ENCODE peak calls at places on chromosomes 16 and 17, in five cellular contexts. M is A549; Y is stimulated activated CD4-positive, alpha-beta T cell treated with anti-CD3 and anti-CD28 coated beads, Interleukin-4, amount 100 ng/mL, for 24 hours; E is NCI-H187; J is AG08396. C is an unnamed sample.

GRCh38 chr16:83305092-83305491 is 502.7 kb upstream of the HSBP1 start:
- DNase-seq in M (no peak), Y (no peak), E (no peak), J (peak; percentile 18), C (no peak)

GRCh38 chr17:12485361-12485911 is 180.3 kb upstream of the MYOCD start:
- DNase-seq in M (no peak), Y (no peak), E (no peak), J (no peak), C (no peak)

GRCh38 chr17:79645022-79645776 is 34.3 kb upstream of the RBFOX3 start:
- DNase-seq in M (no peak), Y (no peak), E (no peak), J (peak; percentile 2), C (no peak)

GRCh38 chr16:67423634-67424575 is 7.0 kb upstream of the HSD11B2 start:
- DNase-seq in M (no peak), Y (no peak), E (no peak), J (no peak), C (no peak)

GRCh38 chr17:31297090-31297489 is at the start of gene OMG:
- DNase-seq in M (no peak), Y (no peak), E (no peak), J (no peak), C (no peak)

GRCh38 chr16:54447606-54448440 is 161.2 kb upstream of the IRX3 start:
- DNase-seq in M (peak; percentile 49), Y (no peak), E (no peak), J (peak; percentile 27), C (no peak)

GRCh38 chr17:81052199-81052997 is 17.4 kb downstream of the BAIAP2 start:
- DNase-seq in M (no peak), Y (no peak), E (no peak), J (no peak), C (no peak)

GRCh38 chr16:21026846-21027245 is 123.8 kb downstream of the DNAH3 start:
- DNase-seq in M (no peak), Y (no peak), E (no peak), J (no peak), C (no peak)

GRCh38 chr17:1673041-1673790 is 11.5 kb downstream of the PRPF8 start:
- DNase-seq in M (no peak), Y (peak; percentile 26), E (no peak), J (no peak), C (no peak)

GRCh38 chr17:36814958-36815357 is 122.3 kb upstream of the LHX1 start:
- DNase-seq in M (no peak), Y (no peak), E (no peak), J (no peak), C (no peak)

GRCh38 chr17:74768069-74768762 is 7.9 kb downstream of the NAT9 start:
- DNase-seq in M (no peak), Y (no peak), E (no peak), J (peak; percentile 89), C (no peak)

GRCh38 chr17:44115585-44116415 is 7.6 kb downstream of the HDAC5 start:
- DNase-seq in M (peak; percentile 57), Y (peak; percentile 14), E (no peak), J (peak; percentile 70), C (no peak)

GRCh38 chr16:82031116-82032084 is 3.7 kb upstream of the HSD17B2 start:
- DNase-seq in M (peak; percentile 64), Y (no peak), E (no peak), J (peak; percentile 65), C (peak; percentile 29)

GRCh38 chr17:80262775-80263244 is 2.2 kb downstream of the RNF213 start:
- DNase-seq in M (no peak), Y (no peak), E (no peak), J (no peak), C (no peak)

GRCh38 chr16:2470603-2471015 is 488 bp upstream of the NTN3 start:
- DNase-seq in M (peak; percentile 41), Y (no peak), E (peak; percentile 96), J (no peak), C (peak; percentile 93)

GRCh38 chr17:81392909-81393654 is 2.2 kb upstream of the BAHCC1 start:
- DNase-seq in M (no peak), Y (no peak), E (no peak), J (no peak), C (no peak)

GRCh38 chr16:3461120-3461519 is 17.6 kb downstream of the NAA60 start:
- DNase-seq in M (no peak), Y (no peak), E (no peak), J (no peak), C (no peak)

GRCh38 chr16:87824991-87825841 is 44.1 kb downstream of the SLC7A5 start:
- DNase-seq in M (peak; percentile 64), Y (no peak), E (no peak), J (no peak), C (no peak)

GRCh38 chr17:2264023-2264860 is 39.3 kb downstream of the SMG6 start:
- DNase-seq in M (no peak), Y (no peak), E (no peak), J (no peak), C (no peak)

GRCh38 chr16:57994778-57995177 is 5.7 kb downstream of the ZNF319 start:
- DNase-seq in M (peak; percentile 77), Y (peak; percentile 38), E (no peak), J (peak; percentile 65), C (peak; percentile 42)

GRCh38 chr17:40026816-40027613 is 11.8 kb downstream of the CSF3 start:
- DNase-seq in M (peak; percentile 83), Y (peak; percentile 79), E (peak; percentile 58), J (peak; percentile 88), C (peak; percentile 6)

GRCh38 chr17:34756670-34757021 is 177.3 kb downstream of the TMEM132E start:
- DNase-seq in M (no peak), Y (no peak), E (no peak), J (no peak), C (no peak)